ENCODE peak calls at places on chromosome 1, in five cellular contexts. One of them, this sample, is unnamed.

GRCh38 chr1:30286984-30287839 is 436.2 kb downstream of the MATN1 start:
- DNase-seq in effector memory CD4-positive, alpha-beta T cell: no peak
- DNase-seq in kidney tubule cell: no peak
- DNase-seq in GM12865: no peak
- DNase-seq in kidney: no peak
- DNase-seq in this sample: peak; percentile 18

GRCh38 chr1:1162597-1163537 is 10.8 kb upstream of the TTLL10 start:
- DNase-seq in effector memory CD4-positive, alpha-beta T cell: no peak
- DNase-seq in kidney tubule cell: peak; percentile 91
- DNase-seq in GM12865: no peak
- DNase-seq in kidney: peak; percentile 96
- DNase-seq in this sample: peak; percentile 89

GRCh38 chr1:231724876-231725647 is 98.5 kb downstream of the DISC1 start:
- DNase-seq in effector memory CD4-positive, alpha-beta T cell: no peak
- DNase-seq in kidney tubule cell: peak; percentile 48
- DNase-seq in GM12865: peak; percentile 56
- DNase-seq in kidney: no peak
- DNase-seq in this sample: no peak

GRCh38 chr1:244224487-244225430 is 173.7 kb downstream of the ZBTB18 start:
- DNase-seq in effector memory CD4-positive, alpha-beta T cell: no peak
- DNase-seq in kidney tubule cell: no peak
- DNase-seq in GM12865: no peak
- DNase-seq in kidney: no peak
- DNase-seq in this sample: no peak

GRCh38 chr1:31460027-31460426 is 47.0 kb downstream of the SERINC2 start:
- DNase-seq in effector memory CD4-positive, alpha-beta T cell: no peak
- DNase-seq in kidney tubule cell: no peak
- DNase-seq in GM12865: no peak
- DNase-seq in kidney: no peak
- DNase-seq in this sample: no peak

GRCh38 chr1:33088119-33088906 is 7.4 kb downstream of the AZIN2 start:
- DNase-seq in effector memory CD4-positive, alpha-beta T cell: no peak
- DNase-seq in kidney tubule cell: peak; percentile 15
- DNase-seq in GM12865: peak; percentile 39
- DNase-seq in kidney: no peak
- DNase-seq in this sample: no peak

GRCh38 chr1:5990913-5991783 is 1.1 kb downstream of the NPHP4 start:
- DNase-seq in effector memory CD4-positive, alpha-beta T cell: peak; percentile 31
- DNase-seq in kidney tubule cell: peak; percentile 18
- DNase-seq in GM12865: peak; percentile 37
- DNase-seq in kidney: peak; percentile 85
- DNase-seq in this sample: no peak

GRCh38 chr1:85746777-85747176 is 38.5 kb upstream of the ZNHIT6 start:
- DNase-seq in effector memory CD4-positive, alpha-beta T cell: no peak
- DNase-seq in kidney tubule cell: no peak
- DNase-seq in GM12865: no peak
- DNase-seq in kidney: no peak
- DNase-seq in this sample: no peak

GRCh38 chr1:201397675-201398074 is 1.4 kb downstream of the LAD1 start:
- DNase-seq in effector memory CD4-positive, alpha-beta T cell: no peak
- DNase-seq in kidney tubule cell: peak; percentile 58
- DNase-seq in GM12865: no peak
- DNase-seq in kidney: no peak
- DNase-seq in this sample: no peak

GRCh38 chr1:43864111-43865045 is 69.2 kb upstream of the ARTN start:
- DNase-seq in effector memory CD4-positive, alpha-beta T cell: no peak
- DNase-seq in kidney tubule cell: no peak
- DNase-seq in GM12865: no peak
- DNase-seq in kidney: no peak
- DNase-seq in this sample: no peak

GRCh38 chr1:181104790-181105133 is 16.3 kb downstream of the IER5 start:
- DNase-seq in effector memory CD4-positive, alpha-beta T cell: peak; percentile 25
- DNase-seq in kidney tubule cell: no peak
- DNase-seq in GM12865: peak; percentile 62
- DNase-seq in kidney: no peak
- DNase-seq in this sample: no peak

GRCh38 chr1:228154021-228154684 is 4.4 kb downstream of the GJC2 start:
- DNase-seq in effector memory CD4-positive, alpha-beta T cell: no peak
- DNase-seq in kidney tubule cell: no peak
- DNase-seq in GM12865: no peak
- DNase-seq in kidney: no peak
- DNase-seq in this sample: no peak

GRCh38 chr1:53511933-53512806 is 53.0 kb downstream of the DMRTB1 start:
- DNase-seq in effector memory CD4-positive, alpha-beta T cell: no peak
- DNase-seq in kidney tubule cell: no peak
- DNase-seq in GM12865: no peak
- DNase-seq in kidney: no peak
- DNase-seq in this sample: no peak

GRCh38 chr1:150152182-150152536 is 2.4 kb downstream of the PLEKHO1 start:
- DNase-seq in effector memory CD4-positive, alpha-beta T cell: no peak
- DNase-seq in kidney tubule cell: peak; percentile 47
- DNase-seq in GM12865: no peak
- DNase-seq in kidney: no peak
- DNase-seq in this sample: peak; percentile 34

This sample was measured in ureter.